ENCODE peak calls at places on chromosomes 13 and 19, in four cellular contexts. One of them, this sample, is unnamed.

GRCh38 chr13:75181906-75182305 is 300.1 kb downstream of the TBC1D4 start:
- DNase-seq in body of pancreas: no peak
- DNase-seq in lower leg skin: no peak
- DNase-seq in psoas muscle: no peak
- DNase-seq in this sample: no peak

GRCh38 chr19:35251456-35251855 is 2.7 kb downstream of the LSR start:
- DNase-seq in body of pancreas: no peak
- DNase-seq in lower leg skin: peak
- DNase-seq in psoas muscle: no peak
- DNase-seq in this sample: no peak

GRCh38 chr13:103101500-103101899 is 35.3 kb upstream of the SLC10A2 start:
- DNase-seq in psoas muscle: no peak
- DNase-seq in lower leg skin: no peak
- DNase-seq in body of pancreas: no peak
- DNase-seq in this sample: no peak

GRCh38 chr13:27919299-27919933 is 384 bp upstream of the PDX1 start:
- DNase-seq in psoas muscle: no peak
- DNase-seq in body of pancreas: peak
- DNase-seq in lower leg skin: no peak
- DNase-seq in this sample: no peak

GRCh38 chr13:33006646-33007045 is 9.6 kb upstream of the KL start:
- DNase-seq in psoas muscle: no peak
- DNase-seq in body of pancreas: no peak
- DNase-seq in lower leg skin: no peak
- DNase-seq in this sample: no peak

GRCh38 chr19:4504297-4504701 is 14.0 kb downstream of the PLIN4 start:
- DNase-seq in psoas muscle: peak
- DNase-seq in lower leg skin: no peak
- DNase-seq in body of pancreas: no peak
- DNase-seq in this sample: no peak

GRCh38 chr13:35475960-35476943 is at the start of gene MAB21L1:
- DNase-seq in body of pancreas: no peak
- DNase-seq in lower leg skin: no peak
- DNase-seq in psoas muscle: peak
- DNase-seq in this sample: no peak

GRCh38 chr13:44223785-44224432 is 149.7 kb upstream of the SERP2 start:
- DNase-seq in lower leg skin: no peak
- DNase-seq in body of pancreas: no peak
- DNase-seq in psoas muscle: no peak
- DNase-seq in this sample: no peak

GRCh38 chr13:51895906-51896888 is 34.4 kb downstream of the CCDC70 start:
- DNase-seq in body of pancreas: peak
- DNase-seq in lower leg skin: no peak
- DNase-seq in psoas muscle: peak
- DNase-seq in this sample: peak

GRCh38 chr19:42480335-42481095 is 37.8 kb upstream of the CXCL17 start:
- DNase-seq in lower leg skin: no peak
- DNase-seq in psoas muscle: no peak
- DNase-seq in body of pancreas: peak
- DNase-seq in this sample: no peak

GRCh38 chr13:31192306-31192705 is 7.5 kb upstream of the B3GLCT start:
- DNase-seq in body of pancreas: no peak
- DNase-seq in lower leg skin: no peak
- DNase-seq in psoas muscle: peak
- DNase-seq in this sample: no peak

GRCh38 chr13:30339721-30340366 is 32.5 kb upstream of the KATNAL1 start:
- DNase-seq in psoas muscle: no peak
- DNase-seq in lower leg skin: no peak
- DNase-seq in body of pancreas: no peak
- DNase-seq in this sample: no peak

GRCh38 chr19:3095375-3096191 is 1.4 kb downstream of the GNA11 start:
- DNase-seq in body of pancreas: peak
- DNase-seq in psoas muscle: peak
- DNase-seq in lower leg skin: no peak
- DNase-seq in this sample: no peak

GRCh38 chr13:101728615-101729014 is 276.1 kb downstream of the ITGBL1 start:
- DNase-seq in psoas muscle: no peak
- DNase-seq in body of pancreas: no peak
- DNase-seq in lower leg skin: no peak
- DNase-seq in this sample: no peak

GRCh38 chr19:40774916-40775631 is at the start of gene MIA:
- DNase-seq in psoas muscle: no peak
- DNase-seq in body of pancreas: no peak
- DNase-seq in lower leg skin: no peak
- DNase-seq in this sample: no peak

GRCh38 chr13:41742917-41743552 is 217.9 kb downstream of the VWA8 start:
- DNase-seq in lower leg skin: no peak
- DNase-seq in psoas muscle: no peak
- DNase-seq in body of pancreas: no peak
- DNase-seq in this sample: no peak

GRCh38 chr19:10260141-10260584 is 8.1 kb downstream of the MRPL4 start:
- DNase-seq in body of pancreas: no peak
- DNase-seq in lower leg skin: no peak
- DNase-seq in psoas muscle: no peak
- DNase-seq in this sample: no peak

GRCh38 chr19:44808463-44809371 is at the start of gene BCAM:
- DNase-seq in body of pancreas: peak
- DNase-seq in lower leg skin: no peak
- DNase-seq in psoas muscle: peak
- DNase-seq in this sample: no peak

DNA sequence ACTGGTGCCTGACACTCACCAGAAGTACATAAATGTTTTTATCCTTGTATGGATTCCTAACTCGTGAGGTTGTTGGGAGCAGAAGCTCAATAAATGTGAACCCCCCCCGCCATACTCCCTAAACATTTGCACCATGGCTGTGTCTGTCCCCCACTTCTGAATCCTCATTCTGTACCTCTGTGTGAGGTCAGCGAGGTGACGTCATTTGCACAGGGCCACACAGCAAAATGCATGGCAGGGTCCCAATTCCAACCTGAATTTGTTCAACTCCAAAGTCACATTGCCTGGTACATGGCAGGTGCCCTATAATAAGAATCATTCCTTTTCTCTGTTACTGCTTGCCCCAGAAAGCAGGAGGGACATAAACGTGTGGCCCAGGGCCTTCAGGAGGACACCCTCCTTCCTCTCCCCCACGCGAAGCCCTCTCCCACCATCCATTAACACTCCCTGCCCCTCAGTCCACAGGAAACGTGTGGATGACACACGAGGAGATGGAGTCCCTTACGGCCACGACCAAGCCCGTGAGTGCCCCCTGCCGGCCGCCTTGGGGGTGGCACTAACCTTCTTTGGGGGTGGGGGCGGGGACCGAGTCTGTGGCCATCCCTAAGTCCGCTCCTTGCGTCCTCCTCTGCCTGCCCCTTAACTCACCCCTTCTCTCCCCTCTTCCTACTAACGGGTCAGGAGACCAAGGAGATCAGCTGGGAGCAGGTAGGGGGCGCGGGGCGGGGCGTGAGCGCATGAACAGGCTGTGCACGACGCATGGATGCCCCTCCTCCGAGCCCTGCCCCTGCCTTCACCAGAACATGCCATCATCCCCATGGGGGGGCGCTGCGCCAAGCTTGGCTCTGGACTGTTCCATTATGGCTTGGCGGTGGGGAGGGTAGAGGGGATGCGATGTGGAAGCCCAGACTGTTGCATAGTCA is 9.4 kb downstream of the HRC start:
- DNase-seq in psoas muscle: peak
- DNase-seq in body of pancreas: peak
- DNase-seq in lower leg skin: no peak
- DNase-seq in this sample: no peak
- TF ChIP-seq CTCF in psoas muscle: peak
- TF ChIP-seq CTCF in body of pancreas: peak
- TF ChIP-seq CTCF in lower leg skin: no peak
- TF ChIP-seq CTCF in this sample: peak

GRCh38 chr19:13016245-13016627 is 21.0 kb downstream of the NFIX start:
- DNase-seq in psoas muscle: no peak
- DNase-seq in lower leg skin: no peak
- DNase-seq in body of pancreas: no peak
- DNase-seq in this sample: no peak

GRCh38 chr19:13019330-13019729 is 24.1 kb downstream of the NFIX start:
- DNase-seq in lower leg skin: no peak
- DNase-seq in body of pancreas: no peak
- DNase-seq in psoas muscle: no peak
- DNase-seq in this sample: no peak

GRCh38 chr19:13018037-13018914 is 23.0 kb downstream of the NFIX start:
- DNase-seq in lower leg skin: no peak
- DNase-seq in psoas muscle: peak
- DNase-seq in body of pancreas: peak
- DNase-seq in this sample: no peak

GRCh38 chr19:13016628-13017305 is 21.5 kb downstream of the NFIX start:
- DNase-seq in lower leg skin: no peak
- DNase-seq in body of pancreas: no peak
- DNase-seq in psoas muscle: no peak
- DNase-seq in this sample: no peak

GRCh38 chr19:13017306-13018036 is 22.2 kb downstream of the NFIX start:
- DNase-seq in psoas muscle: no peak
- DNase-seq in lower leg skin: no peak
- DNase-seq in body of pancreas: no peak
- DNase-seq in this sample: no peak
- H3K4me3 ChIP-seq in psoas muscle: peak
- H3K4me3 ChIP-seq in lower leg skin: no peak
- H3K4me3 ChIP-seq in body of pancreas: no peak
- H3K4me3 ChIP-seq in this sample: no peak

DNA sequence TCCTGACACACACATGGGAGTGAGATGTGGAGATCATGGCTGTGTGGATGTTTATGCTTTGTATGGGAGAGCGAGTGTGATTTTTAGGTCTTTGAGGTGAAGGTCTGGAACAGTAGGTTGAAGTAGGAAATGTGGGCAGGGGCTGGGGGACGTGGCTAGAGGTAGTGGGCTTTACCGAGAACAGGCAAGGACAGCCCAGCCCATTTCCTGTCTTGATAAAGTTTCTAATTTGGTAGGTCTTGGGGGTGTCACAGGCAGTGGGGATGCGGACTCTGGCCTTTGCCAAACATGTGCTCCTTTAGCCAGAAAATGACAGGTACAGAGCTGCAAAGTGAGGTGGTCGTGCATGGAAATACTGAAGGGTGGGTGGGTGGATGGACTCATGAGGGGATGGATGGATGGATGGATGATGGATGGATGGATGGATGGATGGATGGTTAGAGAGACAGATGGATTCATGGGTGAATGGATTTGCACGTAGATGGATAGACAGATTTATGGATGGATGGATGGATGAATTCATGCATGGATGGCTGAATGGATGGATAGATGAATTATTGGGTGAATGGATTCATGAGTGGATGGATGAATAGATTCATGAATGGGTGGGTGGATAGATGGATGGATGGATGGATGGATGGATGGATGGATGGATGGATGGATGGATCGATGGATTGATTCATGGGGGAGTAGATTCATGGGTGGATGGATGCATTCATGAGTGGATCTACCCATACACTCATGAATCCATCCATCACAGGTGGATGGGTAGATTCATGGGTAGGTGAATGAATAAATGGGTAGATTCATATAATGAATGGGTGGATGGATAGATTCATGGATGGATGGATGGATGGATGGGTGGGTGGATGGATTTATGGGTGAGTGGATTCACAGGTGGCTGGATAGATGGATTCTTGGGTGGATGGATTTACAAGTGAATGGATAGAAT is 69.3 kb upstream of the USE1 start:
- DNase-seq in lower leg skin: no peak
- DNase-seq in body of pancreas: no peak
- DNase-seq in psoas muscle: no peak
- DNase-seq in this sample: no peak
- TF ChIP-seq CTCF in lower leg skin: no peak
- TF ChIP-seq CTCF in body of pancreas: no peak
- TF ChIP-seq CTCF in psoas muscle: no peak
- TF ChIP-seq CTCF in this sample: no peak

GRCh38 chr13:39378293-39378692 is 224.7 kb downstream of the LHFPL6 start:
- DNase-seq in lower leg skin: no peak
- DNase-seq in body of pancreas: no peak
- DNase-seq in psoas muscle: no peak
- DNase-seq in this sample: no peak
- H3K4me3 ChIP-seq in lower leg skin: no peak
- H3K4me3 ChIP-seq in body of pancreas: no peak
- H3K4me3 ChIP-seq in psoas muscle: no peak
- H3K4me3 ChIP-seq in this sample: no peak

GRCh38 chr19:1063030-1063908 is 3.7 kb upstream of the ARHGAP45 start:
- DNase-seq in body of pancreas: no peak
- DNase-seq in psoas muscle: peak
- DNase-seq in lower leg skin: no peak
- DNase-seq in this sample: no peak

GRCh38 chr19:1065606-1066109 is 1.3 kb upstream of the ARHGAP45 start:
- DNase-seq in body of pancreas: no peak
- DNase-seq in lower leg skin: no peak
- DNase-seq in psoas muscle: no peak
- DNase-seq in this sample: no peak

GRCh38 chr19:1066251-1066747 is 668 bp upstream of the ARHGAP45 start:
- DNase-seq in body of pancreas: no peak
- DNase-seq in psoas muscle: no peak
- DNase-seq in lower leg skin: no peak
- DNase-seq in this sample: no peak

GRCh38 chr19:1063909-1064660 is 2.9 kb upstream of the ARHGAP45 start:
- DNase-seq in psoas muscle: no peak
- DNase-seq in body of pancreas: no peak
- DNase-seq in lower leg skin: no peak
- DNase-seq in this sample: no peak

DNA sequence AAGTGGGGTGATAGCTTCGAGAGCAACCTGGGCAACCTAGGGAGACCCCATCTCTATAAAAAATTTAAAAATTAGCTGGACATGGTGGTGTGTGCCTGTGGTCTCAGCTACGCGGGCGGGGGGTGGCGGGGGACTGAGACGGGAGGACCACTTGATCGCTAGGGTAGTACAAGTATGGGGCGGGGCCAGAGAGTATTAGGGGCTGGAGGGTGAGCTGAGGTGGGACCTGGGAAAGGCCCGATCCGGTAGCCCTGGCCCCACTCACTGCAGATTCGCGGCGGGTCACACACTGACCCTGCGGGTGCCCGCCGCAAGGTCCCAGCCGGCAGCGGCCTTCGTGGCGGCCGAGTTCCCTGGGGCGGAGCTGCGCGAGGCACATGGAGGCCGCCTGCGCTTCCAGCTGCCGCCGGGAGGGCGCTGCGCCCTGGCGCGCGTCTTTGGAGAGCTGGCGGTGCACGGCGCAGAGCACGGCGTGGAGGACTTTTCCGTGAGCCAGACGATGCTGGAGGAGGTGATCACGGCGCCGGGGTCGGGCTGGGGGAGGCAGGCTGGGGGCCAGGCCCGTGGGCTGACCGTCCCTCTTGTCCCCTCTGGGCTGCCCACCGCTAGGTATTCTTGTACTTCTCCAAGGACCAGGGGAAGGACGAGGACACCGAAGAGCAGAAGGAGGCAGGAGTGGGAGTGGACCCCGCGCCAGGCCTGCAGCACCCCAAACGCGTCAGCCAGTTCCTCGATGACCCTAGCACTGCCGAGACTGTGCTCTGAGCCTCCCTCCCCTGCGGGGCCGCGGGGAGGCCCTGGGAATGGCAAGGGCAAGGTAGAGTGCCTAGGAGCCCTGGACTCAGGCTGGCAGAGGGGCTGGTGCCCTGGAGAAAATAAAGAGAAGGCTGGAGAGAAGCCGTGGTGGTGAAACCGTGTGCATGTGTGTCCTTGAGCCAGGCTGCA is 2.0 kb upstream of the ARHGAP45 start:
- DNase-seq in psoas muscle: peak
- DNase-seq in body of pancreas: peak
- DNase-seq in lower leg skin: no peak
- DNase-seq in this sample: no peak
- TF ChIP-seq CTCF in psoas muscle: peak
- TF ChIP-seq CTCF in body of pancreas: peak
- TF ChIP-seq CTCF in lower leg skin: no peak
- TF ChIP-seq CTCF in this sample: peak

GRCh38 chr19:38737921-38738731 is 6.1 kb downstream of the CAPN12 start:
- DNase-seq in lower leg skin: no peak
- DNase-seq in psoas muscle: no peak
- DNase-seq in body of pancreas: no peak
- DNase-seq in this sample: no peak
- H3K4me3 ChIP-seq in lower leg skin: no peak
- H3K4me3 ChIP-seq in psoas muscle: no peak
- H3K4me3 ChIP-seq in body of pancreas: no peak
- H3K4me3 ChIP-seq in this sample: no peak